ENCODE peak calls at places on chromosomes 13 and 19, in seven cellular contexts. One of them, this sample, is unnamed.

GRCh38 chr19:1773173-1773572 is 19.9 kb downstream of the ONECUT3 start:
- DNase-seq in fibroblast of lung: peak; percentile 83
- DNase-seq in left lung: no peak
- DNase-seq in AG09319: no peak
- DNase-seq in myocyte: peak; percentile 76
- DNase-seq in RPMI7951: peak; percentile 52
- DNase-seq in upper lobe of left lung: no peak
- DNase-seq in this sample: peak; percentile 17

GRCh38 chr13:43783820-43784219 is 3.0 kb downstream of the ENOX1 start:
- DNase-seq in AG09319: no peak
- DNase-seq in fibroblast of lung: peak; percentile 16
- DNase-seq in RPMI7951: peak; percentile 68
- DNase-seq in myocyte: peak; percentile 84
- DNase-seq in left lung: no peak
- DNase-seq in upper lobe of left lung: no peak
- DNase-seq in this sample: no peak

GRCh38 chr13:46698910-46699460 is 98.0 kb downstream of the ESD start:
- DNase-seq in AG09319: peak; percentile 37
- DNase-seq in RPMI7951: no peak
- DNase-seq in upper lobe of left lung: no peak
- DNase-seq in myocyte: no peak
- DNase-seq in left lung: no peak
- DNase-seq in fibroblast of lung: peak; percentile 13
- DNase-seq in this sample: no peak

GRCh38 chr19:49224856-49225255 is 67.3 kb downstream of the TRPM4 start:
- DNase-seq in myocyte: peak; percentile 72
- DNase-seq in fibroblast of lung: peak; percentile 43
- DNase-seq in RPMI7951: peak; percentile 82
- DNase-seq in AG09319: no peak
- DNase-seq in upper lobe of left lung: no peak
- DNase-seq in left lung: no peak
- DNase-seq in this sample: no peak

GRCh38 chr19:13089139-13089856 is 13.4 kb downstream of the LYL1 start:
- DNase-seq in fibroblast of lung: no peak
- DNase-seq in myocyte: no peak
- DNase-seq in AG09319: no peak
- DNase-seq in RPMI7951: no peak
- DNase-seq in left lung: no peak
- DNase-seq in upper lobe of left lung: no peak
- DNase-seq in this sample: no peak

GRCh38 chr19:7415163-7415856 is 66.6 kb downstream of the ARHGEF18 start:
- DNase-seq in myocyte: peak; percentile 74
- DNase-seq in left lung: no peak
- DNase-seq in upper lobe of left lung: peak; percentile 58
- DNase-seq in fibroblast of lung: peak; percentile 85
- DNase-seq in RPMI7951: no peak
- DNase-seq in AG09319: peak; percentile 48
- DNase-seq in this sample: no peak

GRCh38 chr13:42660367-42660965 is 86.5 kb downstream of the TNFSF11 start:
- DNase-seq in AG09319: no peak
- DNase-seq in fibroblast of lung: peak; percentile 3
- DNase-seq in upper lobe of left lung: no peak
- DNase-seq in RPMI7951: peak; percentile 20
- DNase-seq in myocyte: peak; percentile 10
- DNase-seq in left lung: no peak
- DNase-seq in this sample: no peak

GRCh38 chr13:77918391-77919261 is at the start of gene EDNRB:
- DNase-seq in upper lobe of left lung: peak; percentile 83
- DNase-seq in RPMI7951: peak; percentile 1
- DNase-seq in fibroblast of lung: peak; percentile 38
- DNase-seq in left lung: peak; percentile 88
- DNase-seq in AG09319: no peak
- DNase-seq in myocyte: peak; percentile 54
- DNase-seq in this sample: no peak

GRCh38 chr13:40668335-40668734 is 1.9 kb upstream of the FOXO1 start:
- DNase-seq in upper lobe of left lung: no peak
- DNase-seq in fibroblast of lung: no peak
- DNase-seq in left lung: no peak
- DNase-seq in RPMI7951: peak; percentile 31
- DNase-seq in myocyte: peak; percentile 72
- DNase-seq in AG09319: no peak
- DNase-seq in this sample: no peak

GRCh38 chr19:12792853-12793289 is 1.6 kb downstream of the JUNB start:
- DNase-seq in RPMI7951: no peak
- DNase-seq in left lung: no peak
- DNase-seq in upper lobe of left lung: peak; percentile 89
- DNase-seq in AG09319: no peak
- DNase-seq in fibroblast of lung: no peak
- DNase-seq in myocyte: no peak
- DNase-seq in this sample: no peak

GRCh38 chr13:85174291-85174690 is 624.9 kb downstream of the SLITRK6 start:
- DNase-seq in myocyte: no peak
- DNase-seq in RPMI7951: no peak
- DNase-seq in fibroblast of lung: no peak
- DNase-seq in AG09319: no peak
- DNase-seq in left lung: no peak
- DNase-seq in upper lobe of left lung: no peak
- DNase-seq in this sample: no peak

GRCh38 chr19:8988204-8988603 is 22.0 kb downstream of the MUC16 start:
- DNase-seq in RPMI7951: no peak
- DNase-seq in AG09319: no peak
- DNase-seq in myocyte: no peak
- DNase-seq in left lung: no peak
- DNase-seq in fibroblast of lung: no peak
- DNase-seq in upper lobe of left lung: no peak
- DNase-seq in this sample: no peak

GRCh38 chr13:24272452-24273161 is 36.8 kb upstream of the C1QTNF9 start:
- DNase-seq in RPMI7951: no peak
- DNase-seq in AG09319: no peak
- DNase-seq in fibroblast of lung: peak; percentile 12
- DNase-seq in left lung: peak; percentile 77
- DNase-seq in myocyte: no peak
- DNase-seq in upper lobe of left lung: no peak
- DNase-seq in this sample: no peak

GRCh38 chr13:50588736-50589135 is 254.8 kb downstream of the DLEU7 start:
- DNase-seq in myocyte: no peak
- DNase-seq in fibroblast of lung: peak; percentile 60
- DNase-seq in RPMI7951: peak; percentile 31
- DNase-seq in AG09319: no peak
- DNase-seq in left lung: no peak
- DNase-seq in upper lobe of left lung: no peak
- DNase-seq in this sample: no peak

GRCh38 chr13:46039421-46040036 is 13.0 kb downstream of the ZC3H13 start:
- DNase-seq in left lung: no peak
- DNase-seq in fibroblast of lung: peak; percentile 25
- DNase-seq in myocyte: no peak
- DNase-seq in upper lobe of left lung: no peak
- DNase-seq in AG09319: no peak
- DNase-seq in RPMI7951: no peak
- DNase-seq in this sample: no peak

GRCh38 chr13:80029170-80029569 is 311.8 kb downstream of the SPRY2 start:
- DNase-seq in AG09319: no peak
- DNase-seq in fibroblast of lung: no peak
- DNase-seq in upper lobe of left lung: no peak
- DNase-seq in myocyte: no peak
- DNase-seq in RPMI7951: no peak
- DNase-seq in left lung: no peak
- DNase-seq in this sample: no peak

GRCh38 chr13:34587586-34587985 is 354.5 kb upstream of the NBEA start:
- DNase-seq in upper lobe of left lung: no peak
- DNase-seq in RPMI7951: no peak
- DNase-seq in myocyte: peak; percentile 10
- DNase-seq in left lung: no peak
- DNase-seq in AG09319: no peak
- DNase-seq in fibroblast of lung: no peak
- DNase-seq in this sample: no peak

GRCh38 chr13:100022798-100023197 is 41.2 kb downstream of the ZIC2 start:
- DNase-seq in myocyte: no peak
- DNase-seq in fibroblast of lung: no peak
- DNase-seq in left lung: no peak
- DNase-seq in upper lobe of left lung: no peak
- DNase-seq in AG09319: no peak
- DNase-seq in RPMI7951: no peak
- DNase-seq in this sample: no peak

GRCh38 chr19:17125052-17125727 is 49.6 kb downstream of the MYO9B start:
- DNase-seq in left lung: no peak
- DNase-seq in myocyte: peak; percentile 62
- DNase-seq in AG09319: no peak
- DNase-seq in upper lobe of left lung: no peak
- DNase-seq in RPMI7951: peak; percentile 71
- DNase-seq in fibroblast of lung: peak; percentile 43
- DNase-seq in this sample: no peak

GRCh38 chr13:43127827-43128226 is 104.4 kb downstream of the DNAJC15 start:
- DNase-seq in left lung: no peak
- DNase-seq in AG09319: no peak
- DNase-seq in myocyte: peak; percentile 39
- DNase-seq in upper lobe of left lung: no peak
- DNase-seq in fibroblast of lung: no peak
- DNase-seq in RPMI7951: no peak
- DNase-seq in this sample: no peak

GRCh38 chr13:42654760-42655159 is 80.8 kb downstream of the TNFSF11 start:
- DNase-seq in AG09319: no peak
- DNase-seq in left lung: no peak
- DNase-seq in upper lobe of left lung: no peak
- DNase-seq in fibroblast of lung: no peak
- DNase-seq in myocyte: no peak
- DNase-seq in RPMI7951: no peak
- DNase-seq in this sample: no peak

GRCh38 chr19:31718898-31719297 is 369.7 kb upstream of the TSHZ3 start:
- DNase-seq in fibroblast of lung: peak; percentile 56
- DNase-seq in myocyte: no peak
- DNase-seq in left lung: no peak
- DNase-seq in upper lobe of left lung: no peak
- DNase-seq in AG09319: no peak
- DNase-seq in RPMI7951: no peak
- DNase-seq in this sample: no peak

GRCh38 chr13:99290890-99291289 is 16.3 kb downstream of the GPR183 start:
- DNase-seq in upper lobe of left lung: no peak
- DNase-seq in myocyte: no peak
- DNase-seq in left lung: no peak
- DNase-seq in RPMI7951: no peak
- DNase-seq in AG09319: no peak
- DNase-seq in fibroblast of lung: no peak
- DNase-seq in this sample: no peak

GRCh38 chr19:36436531-36436930 is 18.1 kb upstream of the ZFP82 start:
- DNase-seq in myocyte: no peak
- DNase-seq in AG09319: no peak
- DNase-seq in upper lobe of left lung: no peak
- DNase-seq in left lung: no peak
- DNase-seq in fibroblast of lung: no peak
- DNase-seq in RPMI7951: peak; percentile 21
- DNase-seq in this sample: no peak

GRCh38 chr19:34253711-34254551 is 423 bp upstream of the GARRE1 start:
- DNase-seq in myocyte: peak; percentile 77
- DNase-seq in fibroblast of lung: peak; percentile 59
- DNase-seq in RPMI7951: no peak
- DNase-seq in upper lobe of left lung: peak; percentile 98
- DNase-seq in left lung: peak; percentile 96
- DNase-seq in AG09319: no peak
- DNase-seq in this sample: no peak

GRCh38 chr19:41995959-41996797 is 2.1 kb upstream of the ATP1A3 start:
- DNase-seq in myocyte: no peak
- DNase-seq in upper lobe of left lung: no peak
- DNase-seq in fibroblast of lung: no peak
- DNase-seq in RPMI7951: no peak
- DNase-seq in AG09319: no peak
- DNase-seq in left lung: peak; percentile 30
- DNase-seq in this sample: no peak

GRCh38 chr19:7869453-7869909 is 4.7 kb downstream of the PRR36 start:
- DNase-seq in AG09319: no peak
- DNase-seq in myocyte: no peak
- DNase-seq in left lung: peak; percentile 87
- DNase-seq in upper lobe of left lung: peak; percentile 93
- DNase-seq in RPMI7951: peak; percentile 48
- DNase-seq in fibroblast of lung: no peak
- DNase-seq in this sample: no peak

GRCh38 chr13:40333238-40333637 is 333.2 kb downstream of the FOXO1 start:
- DNase-seq in upper lobe of left lung: no peak
- DNase-seq in AG09319: no peak
- DNase-seq in RPMI7951: no peak
- DNase-seq in myocyte: no peak
- DNase-seq in left lung: no peak
- DNase-seq in fibroblast of lung: peak; percentile 14
- DNase-seq in this sample: no peak

GRCh38 chr13:51058461-51059167 is 52.5 kb downstream of the C13orf42 start:
- DNase-seq in upper lobe of left lung: no peak
- DNase-seq in fibroblast of lung: no peak
- DNase-seq in myocyte: no peak
- DNase-seq in left lung: no peak
- DNase-seq in AG09319: no peak
- DNase-seq in RPMI7951: no peak
- DNase-seq in this sample: no peak

GRCh38 chr19:45283443-45284033 is 32.5 kb downstream of the MARK4 start:
- DNase-seq in RPMI7951: no peak
- DNase-seq in upper lobe of left lung: no peak
- DNase-seq in fibroblast of lung: no peak
- DNase-seq in myocyte: no peak
- DNase-seq in left lung: no peak
- DNase-seq in AG09319: no peak
- DNase-seq in this sample: no peak

GRCh38 chr19:56291857-56292256 is 19.3 kb downstream of the EDDM13 start:
- DNase-seq in upper lobe of left lung: no peak
- DNase-seq in RPMI7951: no peak
- DNase-seq in left lung: no peak
- DNase-seq in AG09319: no peak
- DNase-seq in myocyte: no peak
- DNase-seq in fibroblast of lung: no peak
- DNase-seq in this sample: no peak

GRCh38 chr19:2569596-2570465 is 93.9 kb downstream of the GADD45B start:
- DNase-seq in RPMI7951: no peak
- DNase-seq in left lung: peak; percentile 17
- DNase-seq in upper lobe of left lung: no peak
- DNase-seq in AG09319: no peak
- DNase-seq in myocyte: peak; percentile 38
- DNase-seq in fibroblast of lung: no peak
- DNase-seq in this sample: no peak

GRCh38 chr13:36766295-36766694 is 52.7 kb upstream of the RFXAP start:
- DNase-seq in myocyte: no peak
- DNase-seq in AG09319: no peak
- DNase-seq in upper lobe of left lung: no peak
- DNase-seq in left lung: no peak
- DNase-seq in fibroblast of lung: peak; percentile 90
- DNase-seq in RPMI7951: peak; percentile 48
- DNase-seq in this sample: peak; percentile 17

GRCh38 chr13:31850041-31850440 is 110.7 kb downstream of the RXFP2 start:
- DNase-seq in fibroblast of lung: no peak
- DNase-seq in RPMI7951: no peak
- DNase-seq in myocyte: no peak
- DNase-seq in upper lobe of left lung: no peak
- DNase-seq in AG09319: no peak
- DNase-seq in left lung: no peak
- DNase-seq in this sample: no peak

This sample was measured in BJ.